ENCODE peak calls at places on chromosomes 13 and 19, in four cellular contexts. One of them, this sample, is unnamed.

GRCh38 chr19:4374451-4375163 is 25.7 kb downstream of the SH3GL1 start:
- DNase-seq in K562: peak
- DNase-seq in HepG2: peak
- DNase-seq in GM12878: no peak
- DNase-seq in this sample: no peak

GRCh38 chr19:32976223-32976805 is 4.3 kb downstream of the FAAP24 start:
- DNase-seq in K562: peak
- DNase-seq in HepG2: peak
- DNase-seq in GM12878: no peak
- DNase-seq in this sample: peak

GRCh38 chr19:42281175-42282035 is 12.4 kb downstream of the CIC start:
- DNase-seq in K562: peak
- DNase-seq in HepG2: peak
- DNase-seq in GM12878: no peak
- DNase-seq in this sample: no peak

GRCh38 chr19:609001-609340 is 19.3 kb downstream of the HCN2 start:
- DNase-seq in K562: no peak
- DNase-seq in HepG2: no peak
- DNase-seq in GM12878: no peak
- DNase-seq in this sample: no peak

GRCh38 chr19:17902701-17903100 is 30.1 kb upstream of the CCDC124 start:
- DNase-seq in K562: no peak
- DNase-seq in HepG2: no peak
- DNase-seq in GM12878: no peak
- DNase-seq in this sample: no peak

GRCh38 chr19:11814707-11815050 is 606 bp downstream of the ZNF440 start:
- DNase-seq in K562: no peak
- DNase-seq in HepG2: no peak
- DNase-seq in GM12878: no peak
- DNase-seq in this sample: no peak

GRCh38 chr13:50831510-50831909 is 12.0 kb downstream of the DLEU7 start:
- DNase-seq in K562: no peak
- DNase-seq in HepG2: no peak
- DNase-seq in GM12878: no peak
- DNase-seq in this sample: no peak

GRCh38 chr13:75437582-75438318 is 44.2 kb downstream of the TBC1D4 start:
- DNase-seq in K562: no peak
- DNase-seq in HepG2: no peak
- DNase-seq in GM12878: no peak
- DNase-seq in this sample: no peak

GRCh38 chr19:13629687-13630357 is 123.5 kb upstream of the CACNA1A start:
- DNase-seq in K562: no peak
- DNase-seq in HepG2: no peak
- DNase-seq in GM12878: no peak
- DNase-seq in this sample: no peak

GRCh38 chr19:9189538-9189937 is 10.8 kb downstream of the OR7D2 start:
- DNase-seq in K562: no peak
- DNase-seq in HepG2: no peak
- DNase-seq in GM12878: no peak
- DNase-seq in this sample: no peak

GRCh38 chr19:3285647-3286176 is 61.3 kb downstream of the CELF5 start:
- DNase-seq in K562: peak
- DNase-seq in HepG2: peak
- DNase-seq in GM12878: no peak
- DNase-seq in this sample: no peak

GRCh38 chr19:6610934-6611370 is 20.0 kb upstream of the CD70 start:
- DNase-seq in K562: no peak
- DNase-seq in HepG2: no peak
- DNase-seq in GM12878: no peak
- DNase-seq in this sample: no peak

GRCh38 chr13:34719060-34719875 is 222.8 kb upstream of the NBEA start:
- DNase-seq in K562: no peak
- DNase-seq in HepG2: no peak
- DNase-seq in GM12878: no peak
- DNase-seq in this sample: no peak

DNA sequence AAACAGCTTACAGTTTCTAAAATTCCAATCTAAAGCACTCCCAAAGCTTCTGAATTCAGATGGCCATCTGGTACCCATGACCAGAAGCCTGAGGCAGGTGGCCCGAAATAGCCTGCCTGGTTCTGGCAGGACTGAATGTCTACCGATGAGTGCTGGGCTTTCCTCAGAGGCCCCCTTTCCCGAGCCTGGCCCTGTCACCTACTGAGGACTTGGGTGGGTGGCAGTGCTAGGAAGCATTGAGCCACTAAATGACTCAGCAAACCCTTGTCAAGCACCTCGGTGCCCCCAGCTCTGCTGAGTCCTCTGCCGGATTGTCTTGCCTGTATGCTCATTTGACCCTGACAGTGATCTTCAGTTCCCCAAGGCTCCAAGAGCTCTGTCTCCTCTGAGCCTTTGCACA is 17.8 kb downstream of the PPP1R37 start:
- DNase-seq in K562: no peak
- DNase-seq in HepG2: no peak
- DNase-seq in GM12878: peak
- DNase-seq in this sample: no peak
- TF ChIP-seq ATF3 in K562: no peak
- TF ChIP-seq ATF3 in HepG2: no peak
- TF ChIP-seq ATF3 in GM12878: no peak
- TF ChIP-seq ATF3 in this sample: no peak

GRCh38 chr13:45510671-45511070 is 45.9 kb downstream of the COG3 start:
- DNase-seq in K562: no peak
- DNase-seq in HepG2: no peak
- DNase-seq in GM12878: no peak
- DNase-seq in this sample: no peak

GRCh38 chr13:45506811-45507210 is 42.1 kb downstream of the COG3 start:
- DNase-seq in K562: no peak
- DNase-seq in HepG2: no peak
- DNase-seq in GM12878: no peak
- DNase-seq in this sample: no peak

GRCh38 chr13:45511310-45512147 is 46.8 kb downstream of the COG3 start:
- DNase-seq in K562: peak
- DNase-seq in HepG2: peak
- DNase-seq in GM12878: peak
- DNase-seq in this sample: no peak

GRCh38 chr13:45516757-45517156 is 52.0 kb downstream of the COG3 start:
- DNase-seq in K562: no peak
- DNase-seq in HepG2: no peak
- DNase-seq in GM12878: no peak
- DNase-seq in this sample: no peak

GRCh38 chr13:45512148-45512498 is 47.4 kb downstream of the COG3 start:
- DNase-seq in K562: no peak
- DNase-seq in HepG2: no peak
- DNase-seq in GM12878: no peak
- DNase-seq in this sample: no peak
- TF ChIP-seq CREM in K562: no peak
- TF ChIP-seq CREM in HepG2: no peak
- TF ChIP-seq CREM in GM12878: no peak
- TF ChIP-seq CREM in this sample: no peak

DNA sequence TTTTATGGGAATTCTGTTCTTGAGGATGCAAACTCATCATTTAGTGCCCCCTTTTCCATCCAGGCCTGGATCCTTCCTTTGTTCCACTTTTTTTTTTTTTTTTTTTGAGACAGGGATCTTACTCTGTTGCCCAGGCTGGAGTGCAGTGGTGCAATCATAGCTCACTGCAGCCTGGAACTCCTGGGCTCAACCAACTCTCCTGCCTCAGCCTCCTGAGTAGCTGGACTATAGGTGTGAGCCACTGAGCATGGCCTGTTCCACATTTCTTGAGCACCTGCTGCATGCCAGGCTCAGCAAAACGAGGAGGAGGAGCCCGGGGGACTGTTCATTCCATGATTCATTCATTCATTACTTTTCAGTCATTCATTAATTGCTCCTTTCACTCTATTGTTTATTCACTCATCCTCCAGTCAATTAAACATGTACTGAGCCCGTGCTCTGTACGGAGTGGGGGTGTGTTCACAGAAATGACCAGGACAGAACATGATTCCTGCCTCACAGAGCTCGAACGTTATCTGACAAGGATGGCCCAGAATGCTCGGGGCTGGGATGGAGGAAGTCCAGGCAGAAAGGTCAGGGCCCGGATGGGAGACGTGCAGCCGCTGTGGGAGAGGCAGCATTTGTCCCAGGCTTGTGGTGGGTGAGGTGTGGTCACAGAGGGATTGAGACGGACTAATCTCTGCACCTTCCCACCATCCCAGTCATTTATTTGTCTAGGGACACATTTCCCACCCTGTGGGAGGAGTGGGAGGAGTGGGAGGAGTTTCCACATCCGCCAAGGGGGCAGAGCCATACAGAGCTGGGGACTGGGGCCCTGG is 51.2 kb upstream of the SHKBP1 start:
- DNase-seq in K562: no peak
- DNase-seq in HepG2: no peak
- DNase-seq in GM12878: no peak
- DNase-seq in this sample: no peak
- TF ChIP-seq SP1 in K562: no peak
- TF ChIP-seq SP1 in HepG2: no peak
- TF ChIP-seq SP1 in GM12878: no peak
- TF ChIP-seq SP1 in this sample: no peak

DNA sequence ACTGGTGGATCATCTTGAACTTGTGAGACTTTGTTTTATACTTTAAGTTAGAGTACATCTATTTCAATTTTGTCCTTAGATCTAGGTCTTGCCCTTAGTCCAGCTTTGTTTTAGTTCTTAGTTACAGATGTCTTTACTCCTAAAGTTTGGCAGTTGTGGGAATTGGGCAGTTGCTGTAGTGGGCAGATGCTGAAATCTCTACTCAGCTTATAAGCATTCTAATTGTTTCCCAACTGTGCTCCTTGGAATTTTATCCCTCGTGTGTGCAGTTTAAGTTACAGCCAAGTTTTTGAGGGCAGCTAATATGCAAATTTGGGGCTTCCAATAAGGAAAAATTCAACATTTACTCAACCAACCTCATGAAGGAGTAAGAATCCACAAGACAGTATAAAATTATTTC is 33.0 kb downstream of the CCDC122 start:
- DNase-seq in K562: no peak
- DNase-seq in HepG2: no peak
- DNase-seq in GM12878: no peak
- DNase-seq in this sample: no peak
- TF ChIP-seq ATF3 in K562: no peak
- TF ChIP-seq ATF3 in HepG2: no peak
- TF ChIP-seq ATF3 in GM12878: no peak
- TF ChIP-seq ATF3 in this sample: no peak

DNA sequence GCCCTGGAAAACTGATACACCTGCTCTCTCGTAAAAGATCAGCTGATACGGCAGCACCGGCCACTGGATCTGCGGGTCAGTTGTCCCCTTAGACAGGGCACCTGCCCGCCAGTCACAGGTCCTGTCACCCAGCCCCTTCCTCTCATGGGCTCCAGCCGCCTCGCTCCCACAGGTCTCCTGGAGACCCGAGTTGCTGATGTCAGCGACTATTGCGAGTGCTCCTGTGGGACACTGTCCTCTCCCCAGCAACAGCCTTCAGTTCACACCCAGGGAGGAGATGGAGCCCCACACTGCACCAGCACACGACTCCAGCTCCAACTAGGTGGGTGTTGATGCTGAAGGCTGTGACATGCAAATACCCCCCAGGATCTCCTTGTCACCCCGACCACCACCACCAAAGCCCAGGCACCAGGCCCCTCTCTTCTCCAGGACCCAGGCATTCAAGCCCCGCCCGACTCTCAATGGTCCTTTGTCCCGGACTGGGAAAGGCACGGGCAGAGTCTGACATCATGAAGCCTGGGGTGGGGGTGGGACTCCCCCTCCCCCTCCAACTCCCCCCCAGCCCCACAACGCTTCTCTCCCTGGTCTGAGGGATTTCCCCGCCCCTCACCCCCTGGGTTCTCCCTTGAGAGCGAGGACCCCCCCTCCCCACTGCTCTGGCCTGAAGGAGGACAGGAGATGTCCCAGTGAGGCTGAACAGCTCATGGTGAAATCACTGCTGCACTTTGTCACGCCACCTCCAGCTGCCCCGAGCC is 1.4 kb upstream of the MAG start:
- DNase-seq in K562: no peak
- DNase-seq in HepG2: no peak
- DNase-seq in GM12878: no peak
- DNase-seq in this sample: no peak
- TF ChIP-seq CREM in K562: no peak
- TF ChIP-seq CREM in HepG2: no peak
- TF ChIP-seq CREM in GM12878: no peak
- TF ChIP-seq CREM in this sample: no peak